ENCODE peak calls at places on chromosomes 4 and X, in eight cellular contexts. R is activated naive CD8-positive, alpha-beta T cell treated with anti-CD3 and anti-CD28 coated beads, Interleukin-2, amount 50 U/mL, for 16 hours; P is endothelial cell; O is upper lobe of right lung; Y is non-pigmented ciliary epithelial cell; B is psoas muscle; U is KG1; Z is RPMI7951. I is an unnamed sample.
A peak's percentile ranks its signal among the peaks of the same experiment; 100 is the strongest.

GRCh38 chr4:164828945-164829344 is 48.0 kb upstream of the APELA start:
- DNase-seq in Z (no peak), O (no peak), R (no peak), B (no peak), Y (no peak), P (no peak), U (no peak), I (no peak)

GRCh38 chr4:164440196-164440595 is 313.7 kb upstream of the SMIM31 start:
- DNase-seq in Y (peak; percentile 57), B (no peak), P (no peak), R (no peak), O (no peak), Z (no peak), U (no peak), I (peak; percentile 45)

GRCh38 chr4:158810487-158811215 is 41.8 kb downstream of the FNIP2 start:
- DNase-seq in O (no peak), Z (peak; percentile 83), R (no peak), U (no peak), B (peak; percentile 74), P (no peak), Y (peak; percentile 98), I (peak; percentile 81)

GRCh38 chrX:129737921-129738320 is 858 bp upstream of the XPNPEP2 start:
- DNase-seq in R (no peak), O (no peak), Y (no peak), P (no peak), U (no peak), Z (peak; percentile 31), B (no peak), I (no peak)

GRCh38 chr4:8121236-8122015 is 37.2 kb downstream of the ABLIM2 start:
- DNase-seq in Y (no peak), Z (no peak), U (no peak), B (no peak), P (no peak), R (no peak), O (no peak), I (no peak)

GRCh38 chrX:2342281-2342688 is 158.5 kb downstream of the DHRSX start:
- DNase-seq in U (no peak), B (peak; percentile 75), P (no peak), R (no peak), Z (no peak), Y (no peak), O (no peak), I (no peak)

GRCh38 chr4:37678624-37679023 is 7.6 kb downstream of the RELL1 start:
- DNase-seq in O (no peak), Y (no peak), P (no peak), Z (no peak), R (no peak), U (no peak), B (no peak), I (no peak)

GRCh38 chr4:2761035-2761923 is 5.1 kb upstream of the TNIP2 start:
- DNase-seq in P (no peak), Y (no peak), R (no peak), O (peak; percentile 78), U (no peak), B (peak; percentile 35), Z (no peak), I (no peak)

GRCh38 chr4:117481742-117482141 is 396.4 kb upstream of the TRAM1L1 start:
- DNase-seq in Z (peak; percentile 16), Y (peak; percentile 62), P (no peak), B (no peak), O (no peak), U (no peak), R (no peak), I (peak; percentile 20)

GRCh38 chr4:1195894-1196401 is 23.6 kb upstream of the SPON2 start:
- DNase-seq in B (no peak), R (no peak), Y (no peak), P (no peak), U (no peak), O (peak; percentile 51), Z (no peak), I (no peak)

GRCh38 chr4:71293705-71294104 is 45.1 kb upstream of the SLC4A4 start:
- DNase-seq in B (no peak), O (no peak), Y (peak; percentile 52), Z (no peak), U (no peak), P (no peak), R (no peak), I (peak; percentile 52)

GRCh38 chrX:104335765-104336164 is 81.0 kb upstream of the ESX1 start:
- DNase-seq in R (no peak), U (no peak), O (no peak), B (no peak), Z (peak; percentile 87), P (no peak), Y (peak; percentile 80), I (no peak)

GRCh38 chr4:8377103-8378075 is 63.1 kb downstream of the ACOX3 start:
- DNase-seq in Y (no peak), R (no peak), P (no peak), O (peak; percentile 51), B (peak; percentile 38), Z (no peak), U (no peak), I (no peak)

GRCh38 chrX:40366661-40367060 is 214.1 kb upstream of the ATP6AP2 start:
- DNase-seq in P (no peak), R (no peak), U (no peak), Y (no peak), Z (no peak), O (no peak), B (no peak), I (no peak)

GRCh38 chr4:1720163-1720983 is 750 bp downstream of the TMEM129 start:
- DNase-seq in P (peak; percentile 61), R (no peak), U (peak; percentile 22), Y (no peak), B (peak; percentile 75), Z (peak; percentile 48), O (peak; percentile 84), I (no peak)

GRCh38 chr4:187167126-187167525 is 443.5 kb upstream of the FAT1 start:
- DNase-seq in Z (peak; percentile 46), Y (no peak), O (no peak), B (no peak), P (no peak), R (no peak), U (no peak), I (no peak)

GRCh38 chr4:4801013-4801412 is 58.5 kb upstream of the MSX1 start:
- DNase-seq in O (no peak), Z (peak; percentile 39), B (no peak), U (no peak), Y (peak; percentile 30), P (no peak), R (no peak), I (peak; percentile 13)

GRCh38 chr4:122548452-122548851 is 72.4 kb downstream of the IL21 start:
- DNase-seq in R (no peak), O (no peak), Z (peak; percentile 25), P (no peak), B (no peak), Y (no peak), U (no peak), I (no peak)

GRCh38 chr4:90760059-90760458 is 632.9 kb downstream of the CCSER1 start:
- DNase-seq in Y (no peak), U (no peak), Z (no peak), B (no peak), O (no peak), P (no peak), R (no peak), I (no peak)

GRCh38 chr4:26110493-26110892 is 196.5 kb downstream of the SMIM20 start:
- DNase-seq in O (no peak), U (no peak), Z (no peak), Y (no peak), P (no peak), R (no peak), B (no peak), I (no peak)

GRCh38 chrX:101550825-101551767 is 749 bp downstream of the ARMCX1 start:
- DNase-seq in Z (peak; percentile 38), B (peak; percentile 61), O (peak; percentile 72), Y (no peak), R (no peak), P (peak; percentile 46), U (no peak), I (no peak)

GRCh38 chr4:138658518-138658917 is 357.1 kb upstream of the NOCT start:
- DNase-seq in B (no peak), Z (no peak), Y (no peak), P (no peak), U (no peak), O (no peak), R (no peak), I (no peak)

I was measured in HS-5.